ENCODE peak calls at places on chromosomes 16 and 17, in five cellular contexts. A is left ventricle myocardium inferior; C is CD8-positive, alpha-beta T cell; W is NCI-H2029; O is hypothalamus. N is an unnamed sample.

GRCh38 chr17:38693700-38694329 is 11.3 kb upstream of the MLLT6 start:
- DNase-seq in A (peak), C (no peak), W (no peak), O (no peak), N (no peak)

GRCh38 chr16:252366-253337 is 18.0 kb downstream of the FAM234A start:
- DNase-seq in A (no peak), C (peak), W (no peak), O (no peak), N (peak)

GRCh38 chr16:20084624-20085226 is 11.0 kb upstream of the GPR139 start:
- DNase-seq in A (no peak), C (no peak), W (no peak), O (no peak), N (peak)

GRCh38 chr17:17553217-17554195 is 38.0 kb downstream of the PEMT start:
- DNase-seq in A (peak), C (no peak), W (no peak), O (no peak), N (no peak)

GRCh38 chr17:79852748-79853147 is 13.5 kb upstream of the CBX4 start:
- DNase-seq in A (no peak), C (no peak), W (no peak), O (no peak), N (no peak)

GRCh38 chr17:80347948-80348351 is 67.0 kb upstream of the ENDOV start:
- DNase-seq in A (no peak), C (no peak), W (no peak), O (no peak), N (no peak)

GRCh38 chr16:66004706-66005105 is 361.8 kb upstream of the CDH5 start:
- DNase-seq in A (no peak), C (no peak), W (no peak), O (no peak), N (no peak)

GRCh38 chr17:39564201-39564828 is 43.4 kb downstream of the NEUROD2 start:
- DNase-seq in A (no peak), C (no peak), W (no peak), O (no peak), N (no peak)

GRCh38 chr17:41738077-41738800 is 3.8 kb upstream of the HAP1 start:
- DNase-seq in A (peak), C (peak), W (peak), O (peak), N (peak)

GRCh38 chr16:22267764-22268163 is 29.4 kb upstream of the POLR3E start:
- DNase-seq in A (no peak), C (no peak), W (peak), O (no peak), N (no peak)

GRCh38 chr16:55120408-55120807 is 189.7 kb downstream of the IRX5 start:
- DNase-seq in A (no peak), C (no peak), W (no peak), O (no peak), N (no peak)

GRCh38 chr17:72176516-72176851 is 55.7 kb downstream of the SOX9 start:
- DNase-seq in A (no peak), C (no peak), W (peak), O (no peak), N (no peak)

GRCh38 chr16:53069772-53070171 is 15.0 kb downstream of the CHD9 start:
- DNase-seq in A (no peak), C (no peak), W (no peak), O (no peak), N (no peak)

GRCh38 chr17:13031718-13032350 is 14.0 kb upstream of the ELAC2 start:
- DNase-seq in A (peak), C (peak), W (no peak), O (no peak), N (peak)

GRCh38 chr16:919658-920631 is 50.8 kb downstream of the LMF1 start:
- DNase-seq in A (peak), C (no peak), W (no peak), O (no peak), N (no peak)

GRCh38 chr16:55418586-55418985 is 60.4 kb upstream of the MMP2 start:
- DNase-seq in A (no peak), C (no peak), W (no peak), O (no peak), N (no peak)

GRCh38 chr16:88318521-88318920 is 64.2 kb upstream of the ZNF469 start:
- DNase-seq in A (no peak), C (no peak), W (no peak), O (no peak), N (no peak)

GRCh38 chr16:58497935-58498334 is 2.0 kb upstream of the NDRG4 start:
- DNase-seq in A (no peak), C (no peak), W (no peak), O (no peak), N (no peak)

GRCh38 chr17:59332890-59333377 is 1.5 kb downstream of the YPEL2 start:
- DNase-seq in A (peak), C (no peak), W (no peak), O (no peak), N (no peak)

GRCh38 chr17:14481664-14482063 is 180.8 kb downstream of the HS3ST3B1 start:
- DNase-seq in A (no peak), C (no peak), W (no peak), O (no peak), N (no peak)

GRCh38 chr17:30160419-30161172 is 44.0 kb downstream of the NSRP1 start:
- DNase-seq in A (no peak), C (no peak), W (no peak), O (no peak), N (no peak)

GRCh38 chr16:17629936-17630335 is 159.2 kb upstream of the XYLT1 start:
- DNase-seq in A (no peak), C (no peak), W (no peak), O (no peak), N (no peak)

GRCh38 chr16:83200005-83200779 is 573.4 kb downstream of the CDH13 start:
- DNase-seq in A (no peak), C (no peak), W (no peak), O (no peak), N (no peak)

GRCh38 chr17:32491371-32492280 is 4.8 kb downstream of the CDK5R1 start:
- DNase-seq in A (no peak), C (no peak), W (no peak), O (no peak), N (peak)

GRCh38 chr17:17051380-17051779 is 9.1 kb downstream of the MPRIP start:
- DNase-seq in A (no peak), C (no peak), W (no peak), O (no peak), N (no peak)

GRCh38 chr17:77755410-77755963 is 203.0 kb upstream of the TNRC6C start:
- DNase-seq in A (no peak), C (no peak), W (no peak), O (no peak), N (no peak)

GRCh38 chr17:30942311-30943079 is 20.8 kb downstream of the ADAP2 start:
- DNase-seq in A (no peak), C (no peak), W (no peak), O (no peak), N (no peak)

GRCh38 chr16:21701271-21701670 is 37.5 kb downstream of the OTOA start:
- DNase-seq in A (no peak), C (no peak), W (no peak), O (no peak), N (no peak)

GRCh38 chr16:424033-424622 is 1.3 kb upstream of the RAB11FIP3 start:
- DNase-seq in A (peak), C (no peak), W (no peak), O (peak), N (no peak)

GRCh38 chr17:77859035-77859360 is 99.5 kb upstream of the TNRC6C start:
- DNase-seq in A (no peak), C (no peak), W (no peak), O (no peak), N (no peak)

GRCh38 chr17:7858487-7858832 is 657 bp downstream of the CYB5D1 start:
- DNase-seq in A (peak), C (no peak), W (no peak), O (no peak), N (peak)

N was measured in K562.